ENCODE peak calls at places on chromosomes 5 and 9, in six cellular contexts. I, L, P, K, T and V are unnamed samples.

GRCh38 chr9:124350485-124351263 is 64.6 kb downstream of the PSMB7 start:
- DNase-seq in P (no peak), I (no peak), T (no peak), L (peak), K (no peak), V (no peak)

GRCh38 chr9:134748637-134749036 is 107.0 kb downstream of the COL5A1 start:
- DNase-seq in K (no peak), P (no peak), I (no peak), L (no peak), T (no peak), V (no peak)

GRCh38 chr9:89576404-89576824 is 28.4 kb upstream of the GADD45G start:
- DNase-seq in P (no peak), T (peak), I (peak), L (peak), K (peak), V (peak)

GRCh38 chr5:63032343-63032742 is 453.7 kb downstream of the LRRC70 start:
- DNase-seq in I (no peak), L (no peak), P (no peak), K (no peak), T (no peak), V (no peak)

GRCh38 chr9:115088856-115089255 is 29.1 kb downstream of the TNC start:
- DNase-seq in I (no peak), T (no peak), P (no peak), L (no peak), K (no peak), V (no peak)

GRCh38 chr5:120615967-120616645 is 152.0 kb downstream of the PRR16 start:
- DNase-seq in T (no peak), P (no peak), K (no peak), L (no peak), I (no peak), V (no peak)

GRCh38 chr9:6243746-6244145 is 28.1 kb downstream of the IL33 start:
- DNase-seq in K (no peak), L (no peak), I (no peak), P (no peak), T (no peak), V (no peak)

GRCh38 chr5:40841068-40841805 is at the start of gene CARD6:
- DNase-seq in P (no peak), I (peak), T (peak), K (no peak), L (no peak), V (peak)

GRCh38 chr5:65630981-65631380 is 6.2 kb downstream of the SHLD3 start:
- DNase-seq in T (no peak), I (no peak), P (no peak), K (no peak), L (peak), V (no peak)

GRCh38 chr9:16705121-16705604 is 165.3 kb downstream of the BNC2 start:
- DNase-seq in I (peak), L (no peak), P (peak), T (peak), K (no peak), V (no peak)

GRCh38 chr5:74430910-74431309 is 209.6 kb downstream of the ENC1 start:
- DNase-seq in K (no peak), P (no peak), T (no peak), L (no peak), I (no peak), V (no peak)

GRCh38 chr5:35133186-35133585 is 85.4 kb upstream of the AGXT2 start:
- DNase-seq in T (no peak), I (no peak), P (no peak), L (no peak), K (no peak), V (no peak)

GRCh38 chr5:132819468-132819867 is 6.4 kb downstream of the SOWAHA start:
- DNase-seq in T (no peak), P (no peak), L (no peak), K (no peak), I (no peak), V (no peak)

GRCh38 chr9:84238652-84239051 is 101.9 kb downstream of the SLC28A3 start:
- DNase-seq in P (no peak), I (no peak), T (peak), K (peak), L (peak), V (peak)

DNA sequence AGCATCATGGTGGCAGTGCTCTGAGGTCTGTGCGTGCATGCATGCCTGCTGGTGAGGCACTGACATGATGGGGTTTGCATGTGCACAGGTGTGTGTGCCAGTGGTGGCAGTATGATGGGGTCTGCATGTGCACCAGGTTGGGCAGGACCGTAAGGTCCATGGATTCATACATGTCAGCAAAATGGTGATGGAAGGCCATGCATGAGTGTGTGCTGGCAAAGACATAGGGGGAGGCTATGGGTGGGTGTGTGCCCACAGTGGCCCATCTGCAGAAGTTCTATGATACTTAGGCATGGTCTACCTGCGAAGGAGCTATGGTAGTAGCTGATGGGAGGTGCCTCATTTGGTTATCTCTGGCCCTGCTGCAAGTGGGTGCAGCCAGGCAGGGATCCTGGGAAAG is 348.0 kb upstream of the TARS1 start:
- DNase-seq in L (no peak), T (no peak), I (no peak), P (no peak), K (no peak), V (no peak)
- H3K4me3 ChIP-seq in L (no peak), T (no peak), I (no peak), P (no peak), K (no peak), V (no peak)

GRCh38 chr5:60992871-60993270 is 47.9 kb downstream of the NDUFAF2 start:
- DNase-seq in I (no peak), K (no peak), P (no peak), T (no peak), L (no peak), V (no peak)
- TF ChIP-seq MAX in I (no peak), K (no peak), P (no peak), T (no peak), L (no peak), V (no peak)

DNA sequence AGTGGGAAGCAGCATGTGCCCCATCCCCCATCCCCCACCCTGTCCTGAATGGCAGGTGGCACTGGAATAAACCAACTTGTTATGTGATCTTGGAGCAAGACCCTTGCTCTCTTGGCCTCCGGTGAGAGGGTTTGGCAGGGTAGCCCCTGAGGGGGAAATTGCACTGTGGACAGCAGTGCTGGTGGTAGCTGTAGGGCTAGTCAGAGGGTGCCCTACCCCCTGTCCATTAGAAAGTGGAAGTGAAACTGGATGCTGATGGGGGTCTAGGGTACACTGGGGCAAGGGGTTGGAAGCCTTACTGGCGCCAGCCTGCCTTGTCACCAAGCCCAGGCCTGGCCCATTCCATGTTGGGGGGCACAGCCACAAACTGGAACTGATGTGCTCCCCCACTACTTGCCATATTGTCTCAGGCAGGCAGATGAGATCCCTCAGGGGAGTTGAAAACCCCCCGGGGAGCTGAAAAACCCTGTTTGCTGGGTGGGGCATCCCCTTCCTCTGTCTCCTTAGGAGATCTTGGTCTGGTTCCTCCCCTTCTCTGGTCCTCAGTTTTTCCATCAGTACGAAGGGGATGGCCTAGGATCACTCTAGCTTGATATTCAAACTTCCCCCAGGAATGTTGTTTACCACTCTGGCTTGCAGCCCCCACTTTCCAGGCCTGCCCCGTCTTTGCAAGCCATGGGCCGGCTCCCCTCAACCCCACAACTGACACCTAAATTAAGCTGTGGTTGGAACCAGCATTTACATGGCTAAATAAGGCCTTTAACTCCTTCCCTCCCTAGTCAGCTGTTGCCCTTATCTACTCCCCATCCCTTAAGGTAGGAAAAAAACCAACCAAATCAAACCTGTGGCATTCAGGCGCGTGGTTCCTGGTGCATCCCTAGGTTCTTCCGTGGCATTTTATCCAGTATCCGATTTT is 14.4 kb upstream of the SYNPO start:
- DNase-seq in L (no peak), I (no peak), P (no peak), T (no peak), K (no peak), V (peak)
- TF ChIP-seq POLR2A in L (no peak), I (no peak), P (no peak), T (no peak), K (no peak), V (no peak)

GRCh38 chr5:112737472-112738179 is at the start of gene APC:
- DNase-seq in K (peak), L (peak), T (peak), P (peak), I (peak), V (peak)
- H3K4me3 ChIP-seq in K (peak), L (peak), T (peak), P (peak), I (peak), V (peak)

DNA sequence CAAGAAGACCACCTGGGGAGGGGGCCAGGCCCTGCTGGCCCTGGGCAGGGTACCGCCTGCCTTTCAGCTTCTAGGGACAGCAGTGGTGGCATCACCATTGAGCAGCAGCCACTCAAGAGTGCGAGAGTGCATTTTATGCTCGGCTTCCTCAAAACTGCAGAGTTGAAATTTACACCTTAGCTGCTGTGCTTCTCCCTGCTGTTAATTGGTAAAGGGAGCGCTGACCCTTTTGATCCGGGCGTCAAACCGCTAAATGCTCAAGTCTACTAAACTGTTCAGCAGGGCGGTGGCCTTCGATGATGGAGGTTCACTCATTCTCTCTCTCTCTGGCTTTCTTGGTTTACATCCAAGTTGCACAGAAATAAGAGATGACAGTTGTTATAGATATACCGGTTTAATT is 368.5 kb upstream of the IRX2 start:
- DNase-seq in K (no peak), T (no peak), P (no peak), L (no peak), I (no peak), V (no peak)
- TF ChIP-seq MAX in K (no peak), T (no peak), P (no peak), L (no peak), I (no peak), V (no peak)

GRCh38 chr9:94166237-94167054 is 82.2 kb downstream of the PTPDC1 start:
- DNase-seq in L (peak), T (peak), I (peak), P (peak), K (peak), V (peak)
- TF ChIP-seq POLR2A in L (peak), T (peak), I (peak), P (peak), K (peak), V (peak)